ENCODE peak calls at places on chromosomes 16 and 17, in nine cellular contexts. R is GM10248; Z is BE2C; A is adrenal gland; B is CD4-positive, alpha-beta T cell; W is IMR-90; U is epithelial cell of esophagus; P is LNCaP clone FGC; F is foreskin fibroblast. O is an unnamed sample.

GRCh38 chr17:4587803-4588202 is 3.5 kb downstream of the SMTNL2 start:
- DNase-seq in R (no peak), Z (peak), A (no peak), B (no peak), W (no peak), U (no peak), P (no peak), F (no peak), O (no peak)

GRCh38 chr16:22296225-22297113 is 740 bp upstream of the POLR3E start:
- DNase-seq in R (no peak), Z (no peak), A (no peak), B (no peak), W (no peak), U (peak), P (no peak), F (no peak), O (no peak)

GRCh38 chr17:80980397-80981061 is 11.1 kb upstream of the CHMP6 start:
- DNase-seq in R (no peak), Z (no peak), A (no peak), B (no peak), W (peak), U (peak), P (no peak), F (peak), O (no peak)

GRCh38 chr16:14628806-14629611 is 1.1 kb downstream of the PARN start:
- DNase-seq in R (no peak), Z (no peak), A (peak), B (no peak), W (no peak), U (no peak), P (no peak), F (no peak), O (no peak)

GRCh38 chr16:25747160-25747758 is 55.5 kb downstream of the HS3ST4 start:
- DNase-seq in R (no peak), Z (no peak), A (no peak), B (no peak), W (no peak), U (peak), P (no peak), F (no peak), O (no peak)

GRCh38 chr16:81405702-81406113 is 38.9 kb upstream of the CMIP start:
- DNase-seq in R (no peak), Z (no peak), A (peak), B (no peak), W (peak), U (peak), P (no peak), F (peak), O (no peak)

GRCh38 chr17:2955931-2956582 is 107.3 kb downstream of the OR1D5 start:
- DNase-seq in R (no peak), Z (peak), A (no peak), B (no peak), W (no peak), U (no peak), P (no peak), F (no peak), O (no peak)

GRCh38 chr16:51286272-51286671 is 135.2 kb upstream of the SALL1 start:
- DNase-seq in R (no peak), Z (no peak), A (no peak), B (no peak), W (no peak), U (no peak), P (no peak), F (no peak), O (no peak)

GRCh38 chr16:26563018-26563417 is 503.7 kb upstream of the C16orf82 start:
- DNase-seq in R (no peak), Z (no peak), A (no peak), B (no peak), W (no peak), U (no peak), P (no peak), F (no peak), O (no peak)

GRCh38 chr16:52068447-52069074 is 478.4 kb downstream of the TOX3 start:
- DNase-seq in R (no peak), Z (peak), A (peak), B (no peak), W (peak), U (peak), P (peak), F (no peak), O (no peak)

GRCh38 chr17:72254808-72255449 is 134.1 kb downstream of the SOX9 start:
- DNase-seq in R (no peak), Z (no peak), A (no peak), B (no peak), W (peak), U (peak), P (no peak), F (no peak), O (no peak)

GRCh38 chr17:57600092-57600491 is 145.0 kb downstream of the CCDC182 start:
- DNase-seq in R (no peak), Z (no peak), A (no peak), B (no peak), W (no peak), U (no peak), P (no peak), F (no peak), O (no peak)

GRCh38 chr16:65415460-65415859 is 293.6 kb upstream of the CDH11 start:
- DNase-seq in R (no peak), Z (no peak), A (no peak), B (no peak), W (peak), U (peak), P (no peak), F (no peak), O (no peak)

GRCh38 chr17:35795007-35795870 is at the start of gene MMP28:
- DNase-seq in R (peak), Z (peak), A (peak), B (no peak), W (no peak), U (peak), P (no peak), F (no peak), O (no peak)

GRCh38 chr16:62363451-62363850 is 327.2 kb upstream of the CDH8 start:
- DNase-seq in R (no peak), Z (no peak), A (no peak), B (no peak), W (no peak), U (peak), P (no peak), F (no peak), O (no peak)

GRCh38 chr17:49832840-49833599 is 14.8 kb downstream of the TAC4 start:
- DNase-seq in R (no peak), Z (no peak), A (no peak), B (no peak), W (no peak), U (no peak), P (no peak), F (no peak), O (no peak)

GRCh38 chr16:50273888-50274770 is 7.8 kb downstream of the ADCY7 start:
- DNase-seq in R (peak), Z (peak), A (no peak), B (no peak), W (no peak), U (no peak), P (no peak), F (no peak), O (peak)

GRCh38 chr17:72576289-72576759 is 455.5 kb downstream of the SOX9 start:
- DNase-seq in R (no peak), Z (no peak), A (no peak), B (no peak), W (no peak), U (no peak), P (no peak), F (no peak), O (no peak)

GRCh38 chr16:23952128-23953041 is 116.6 kb downstream of the PRKCB start:
- DNase-seq in R (no peak), Z (no peak), A (peak), B (no peak), W (peak), U (no peak), P (no peak), F (no peak), O (peak)

GRCh38 chr16:819336-819735 is 18.8 kb upstream of the GNG13 start:
- DNase-seq in R (no peak), Z (no peak), A (no peak), B (peak), W (no peak), U (no peak), P (no peak), F (no peak), O (no peak)

GRCh38 chr16:86515780-86516617 is 5.7 kb downstream of the FOXF1 start:
- DNase-seq in R (no peak), Z (no peak), A (no peak), B (no peak), W (peak), U (no peak), P (no peak), F (no peak), O (no peak)

GRCh38 chr16:87409781-87410180 is 17.6 kb downstream of the MAP1LC3B start:
- DNase-seq in R (no peak), Z (no peak), A (no peak), B (no peak), W (no peak), U (no peak), P (no peak), F (no peak), O (no peak)

GRCh38 chr17:51029142-51029541 is 91.5 kb downstream of the SPAG9 start:
- DNase-seq in R (no peak), Z (no peak), A (no peak), B (no peak), W (no peak), U (no peak), P (no peak), F (no peak), O (no peak)

GRCh38 chr17:57448288-57449283 is 192.3 kb downstream of the MSI2 start:
- DNase-seq in R (no peak), Z (no peak), A (no peak), B (no peak), W (no peak), U (peak), P (no peak), F (no peak), O (no peak)

GRCh38 chr17:746181-746580 is 5.9 kb downstream of the GEMIN4 start:
- DNase-seq in R (no peak), Z (no peak), A (no peak), B (no peak), W (no peak), U (no peak), P (no peak), F (no peak), O (no peak)

GRCh38 chr17:6862822-6863221 is 31.3 kb upstream of the TEKT1 start:
- DNase-seq in R (no peak), Z (no peak), A (no peak), B (no peak), W (no peak), U (peak), P (no peak), F (no peak), O (no peak)

GRCh38 chr16:57859331-57859730 is 57.0 kb upstream of the KIFC3 start:
- DNase-seq in R (no peak), Z (peak), A (no peak), B (no peak), W (peak), U (peak), P (no peak), F (no peak), O (no peak)

GRCh38 chr17:60327122-60327869 is 64.6 kb downstream of the USP32 start:
- DNase-seq in R (no peak), Z (peak), A (no peak), B (no peak), W (no peak), U (no peak), P (no peak), F (no peak), O (no peak)

GRCh38 chr16:85395207-85395912 is 217.8 kb upstream of the GSE1 start:
- DNase-seq in R (peak), Z (peak), A (peak), B (no peak), W (peak), U (peak), P (no peak), F (peak), O (peak)

GRCh38 chr17:17672453-17673368 is 8.5 kb upstream of the RAI1 start:
- DNase-seq in R (no peak), Z (no peak), A (no peak), B (no peak), W (no peak), U (no peak), P (no peak), F (no peak), O (no peak)

GRCh38 chr16:20851601-20852000 is 45.3 kb downstream of the REXO5 start:
- DNase-seq in R (no peak), Z (no peak), A (peak), B (no peak), W (peak), U (peak), P (no peak), F (peak), O (no peak)

GRCh38 chr17:40542562-40543411 is 22.5 kb downstream of the CCR7 start:
- DNase-seq in R (peak), Z (no peak), A (peak), B (no peak), W (peak), U (peak), P (no peak), F (peak), O (peak)

GRCh38 chr16:2027024-2028010 is 615 bp downstream of the NHERF2 start:
- DNase-seq in R (no peak), Z (no peak), A (no peak), B (no peak), W (peak), U (peak), P (no peak), F (no peak), O (no peak)

GRCh38 chr16:10114411-10114810 is 67.8 kb downstream of the GRIN2A start:
- DNase-seq in R (no peak), Z (no peak), A (no peak), B (no peak), W (no peak), U (no peak), P (no peak), F (no peak), O (no peak)

GRCh38 chr17:76442341-76443338 is 10.3 kb downstream of the UBE2O start:
- DNase-seq in R (no peak), Z (no peak), A (no peak), B (no peak), W (peak), U (no peak), P (no peak), F (no peak), O (no peak)

GRCh38 chr17:9050801-9051401 is 29.6 kb downstream of the NTN1 start:
- DNase-seq in R (no peak), Z (no peak), A (no peak), B (no peak), W (no peak), U (peak), P (no peak), F (no peak), O (no peak)

DNA sequence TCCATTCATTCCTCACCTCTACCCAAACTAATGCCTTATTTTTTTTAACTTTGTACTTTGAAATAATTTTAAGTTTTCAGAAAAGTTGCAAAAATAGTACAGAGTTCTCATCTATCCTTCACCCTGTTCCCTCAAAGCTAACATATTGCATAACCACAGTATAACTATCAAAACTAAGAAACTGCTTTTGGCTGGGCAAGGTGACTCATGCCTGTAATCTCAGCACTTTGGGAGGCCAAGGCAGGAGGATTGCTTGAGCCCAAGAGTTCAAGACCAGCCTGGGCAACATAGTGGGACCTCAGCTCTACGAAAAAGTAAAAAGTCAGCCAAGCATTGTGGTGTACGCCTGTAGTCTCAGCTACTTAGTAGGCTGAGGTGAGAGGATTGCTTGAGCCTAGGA is 147.7 kb downstream of the SKAP1 start:
- DNase-seq in R (no peak), Z (no peak), A (no peak), B (no peak), W (no peak), U (no peak), P (no peak), F (no peak), O (no peak)
- TF ChIP-seq CTCF in R (no peak), Z (no peak), A (no peak), B (no peak), W (no peak), U (no peak), P (no peak), F (no peak), O (no peak)

DNA sequence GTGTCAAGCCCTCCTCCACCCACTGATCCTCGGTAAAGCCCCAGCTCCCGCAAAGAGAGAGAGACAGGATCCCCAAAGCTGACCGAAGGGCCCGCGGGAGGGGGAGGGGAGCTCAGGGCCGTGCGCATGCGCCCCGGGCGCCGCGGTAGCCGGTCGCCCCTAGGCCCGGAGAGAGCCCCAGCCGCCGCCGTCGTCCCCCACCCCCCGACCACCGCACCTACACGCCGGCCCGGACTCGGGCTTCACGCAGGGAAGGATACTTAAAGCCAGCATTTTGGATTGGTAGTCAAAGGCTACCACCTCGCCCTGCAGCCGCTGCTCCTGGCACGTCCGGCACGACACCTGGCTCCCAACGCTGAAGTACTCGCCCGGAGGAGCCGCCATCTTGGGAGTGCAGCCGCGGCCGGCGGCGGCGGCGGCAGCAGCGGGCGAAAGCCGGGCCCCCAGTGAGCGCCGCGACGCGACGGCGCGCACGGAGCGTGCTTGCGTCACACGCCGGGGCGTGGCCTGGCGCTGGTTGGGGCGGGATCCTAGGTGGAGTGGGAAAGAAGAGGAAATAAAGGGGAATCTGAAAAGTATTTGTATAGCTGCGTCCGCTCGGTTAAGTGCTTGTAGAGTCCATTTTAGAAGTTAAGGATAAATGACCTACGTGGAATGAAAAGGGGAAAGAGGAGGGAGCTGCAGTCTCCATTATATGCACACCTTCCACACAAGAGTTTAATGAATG is at the start of gene LSM12:
- DNase-seq in R (peak), Z (peak), A (peak), B (peak), W (peak), U (peak), P (no peak), F (peak), O (peak)
- TF ChIP-seq CTCF in R (no peak), Z (no peak), A (no peak), B (no peak), W (no peak), U (no peak), P (no peak), F (no peak), O (no peak)

DNA sequence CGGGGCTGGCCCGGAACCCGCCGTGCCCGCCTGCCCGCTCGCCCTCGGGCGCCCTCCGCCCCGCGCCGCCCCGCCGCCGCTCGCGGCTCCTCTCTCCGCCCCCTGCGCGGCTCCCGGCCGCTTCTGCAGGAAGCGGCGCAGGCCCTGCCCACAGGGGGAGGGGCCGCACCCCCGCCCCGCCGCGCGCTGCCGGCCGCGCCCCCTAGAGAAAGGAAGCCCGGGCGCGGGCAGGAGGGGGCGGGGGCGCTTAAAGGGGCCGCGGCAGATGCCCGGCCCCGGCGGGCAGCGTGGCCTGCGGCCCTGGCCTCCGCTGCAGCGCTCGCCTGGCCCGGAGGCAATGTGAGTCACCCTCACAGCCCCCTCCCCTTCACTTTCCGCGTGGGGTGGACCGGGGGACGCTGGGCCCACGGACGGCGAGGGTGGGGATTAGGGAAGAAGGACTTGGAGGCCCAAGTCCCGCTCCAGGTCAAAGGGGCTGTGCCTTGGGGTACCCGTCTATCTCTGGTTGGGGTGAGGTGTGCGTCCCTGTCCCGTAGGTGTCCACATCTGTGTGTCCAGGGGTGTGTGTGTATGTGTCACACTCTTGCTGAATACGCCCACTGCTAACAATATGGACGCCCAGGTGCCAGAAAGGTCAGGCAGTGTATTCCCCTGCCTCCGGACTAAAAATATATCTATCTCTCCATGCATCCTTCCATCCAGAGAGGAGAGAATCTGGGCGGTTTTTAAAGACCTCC is at the start of gene GIT1:
- DNase-seq in R (peak), Z (peak), A (peak), B (peak), W (peak), U (peak), P (no peak), F (peak), O (peak)
- TF ChIP-seq CTCF in R (no peak), Z (no peak), A (no peak), B (no peak), W (peak), U (no peak), P (no peak), F (no peak), O (no peak)

GRCh38 chr17:79874329-79874981 is 35.2 kb upstream of the CBX4 start:
- DNase-seq in R (peak), Z (no peak), A (no peak), B (no peak), W (peak), U (peak), P (no peak), F (no peak), O (no peak)
- TF ChIP-seq CTCF in R (peak), Z (peak), A (peak), B (peak), W (peak), U (peak), P (peak), F (peak), O (peak)

GRCh38 chr17:65027305-65027704 is 29.2 kb downstream of the GNA13 start:
- DNase-seq in R (peak), Z (peak), A (no peak), B (no peak), W (peak), U (peak), P (no peak), F (peak), O (no peak)
- TF ChIP-seq CTCF in R (no peak), Z (peak), A (no peak), B (peak), W (peak), U (peak), P (no peak), F (peak), O (peak)